ENCODE peak calls at places on chromosomes 3 and 15, in nine cellular contexts. One of them, this sample, is unnamed.

GRCh38 chr3:147405552-147406254 is 640 bp downstream of the ZIC4 start:
- DNase-seq in astrocyte of the cerebellum: no peak
- DNase-seq in ovary: no peak
- DNase-seq in brain pericyte: no peak
- DNase-seq in DMS 273 treated with DMSO at 0.1 percent for 48 hours: no peak
- DNase-seq in HS-5: no peak
- DNase-seq in tibial artery: no peak
- DNase-seq in hepatocyte: no peak
- DNase-seq in thoracic aorta: no peak
- DNase-seq in this sample: no peak

GRCh38 chr3:153052096-153052460 is 109.9 kb upstream of the RAP2B start:
- DNase-seq in astrocyte of the cerebellum: peak
- DNase-seq in ovary: no peak
- DNase-seq in brain pericyte: no peak
- DNase-seq in DMS 273 treated with DMSO at 0.1 percent for 48 hours: no peak
- DNase-seq in HS-5: peak
- DNase-seq in tibial artery: no peak
- DNase-seq in hepatocyte: peak
- DNase-seq in thoracic aorta: no peak
- DNase-seq in this sample: no peak

GRCh38 chr15:45891766-45892165 is 256.9 kb downstream of the SQOR start:
- DNase-seq in astrocyte of the cerebellum: no peak
- DNase-seq in ovary: no peak
- DNase-seq in brain pericyte: no peak
- DNase-seq in DMS 273 treated with DMSO at 0.1 percent for 48 hours: no peak
- DNase-seq in HS-5: no peak
- DNase-seq in tibial artery: peak
- DNase-seq in hepatocyte: peak
- DNase-seq in thoracic aorta: peak
- DNase-seq in this sample: no peak

GRCh38 chr15:45221967-45222366 is 30.1 kb upstream of the SLC28A2 start:
- DNase-seq in astrocyte of the cerebellum: no peak
- DNase-seq in ovary: no peak
- DNase-seq in brain pericyte: no peak
- DNase-seq in DMS 273 treated with DMSO at 0.1 percent for 48 hours: no peak
- DNase-seq in HS-5: no peak
- DNase-seq in tibial artery: no peak
- DNase-seq in hepatocyte: no peak
- DNase-seq in thoracic aorta: no peak
- DNase-seq in this sample: no peak

GRCh38 chr3:48411606-48412374 is 18.1 kb downstream of the PLXNB1 start:
- DNase-seq in astrocyte of the cerebellum: no peak
- DNase-seq in ovary: no peak
- DNase-seq in brain pericyte: no peak
- DNase-seq in DMS 273 treated with DMSO at 0.1 percent for 48 hours: no peak
- DNase-seq in HS-5: no peak
- DNase-seq in tibial artery: peak
- DNase-seq in hepatocyte: no peak
- DNase-seq in thoracic aorta: no peak
- DNase-seq in this sample: no peak

GRCh38 chr3:57009367-57009766 is 51.1 kb upstream of the SPATA12 start:
- DNase-seq in astrocyte of the cerebellum: no peak
- DNase-seq in ovary: no peak
- DNase-seq in brain pericyte: no peak
- DNase-seq in DMS 273 treated with DMSO at 0.1 percent for 48 hours: no peak
- DNase-seq in HS-5: no peak
- DNase-seq in tibial artery: no peak
- DNase-seq in hepatocyte: no peak
- DNase-seq in thoracic aorta: no peak
- DNase-seq in this sample: no peak

GRCh38 chr15:64191971-64192830 is 29.4 kb upstream of the PPIB start:
- DNase-seq in astrocyte of the cerebellum: no peak
- DNase-seq in ovary: no peak
- DNase-seq in brain pericyte: no peak
- DNase-seq in DMS 273 treated with DMSO at 0.1 percent for 48 hours: no peak
- DNase-seq in HS-5: no peak
- DNase-seq in tibial artery: no peak
- DNase-seq in hepatocyte: no peak
- DNase-seq in thoracic aorta: no peak
- DNase-seq in this sample: no peak

GRCh38 chr15:63277893-63278505 is 594 bp downstream of the APH1B start:
- DNase-seq in astrocyte of the cerebellum: no peak
- DNase-seq in ovary: peak
- DNase-seq in brain pericyte: no peak
- DNase-seq in DMS 273 treated with DMSO at 0.1 percent for 48 hours: no peak
- DNase-seq in HS-5: no peak
- DNase-seq in tibial artery: no peak
- DNase-seq in hepatocyte: peak
- DNase-seq in thoracic aorta: no peak
- DNase-seq in this sample: no peak

GRCh38 chr15:90915808-90916440 is 12.8 kb downstream of the MAN2A2 start:
- DNase-seq in astrocyte of the cerebellum: no peak
- DNase-seq in ovary: peak
- DNase-seq in brain pericyte: no peak
- DNase-seq in DMS 273 treated with DMSO at 0.1 percent for 48 hours: no peak
- DNase-seq in HS-5: no peak
- DNase-seq in tibial artery: peak
- DNase-seq in hepatocyte: no peak
- DNase-seq in thoracic aorta: no peak
- DNase-seq in this sample: no peak

GRCh38 chr15:31079519-31079918 is 22.0 kb downstream of the TRPM1 start:
- DNase-seq in astrocyte of the cerebellum: no peak
- DNase-seq in ovary: no peak
- DNase-seq in brain pericyte: no peak
- DNase-seq in DMS 273 treated with DMSO at 0.1 percent for 48 hours: no peak
- DNase-seq in HS-5: peak
- DNase-seq in tibial artery: no peak
- DNase-seq in hepatocyte: no peak
- DNase-seq in thoracic aorta: no peak
- DNase-seq in this sample: no peak

GRCh38 chr3:3744826-3745225 is 54.4 kb upstream of the LRRN1 start:
- DNase-seq in astrocyte of the cerebellum: no peak
- DNase-seq in ovary: no peak
- DNase-seq in brain pericyte: no peak
- DNase-seq in DMS 273 treated with DMSO at 0.1 percent for 48 hours: no peak
- DNase-seq in HS-5: no peak
- DNase-seq in tibial artery: no peak
- DNase-seq in hepatocyte: no peak
- DNase-seq in thoracic aorta: no peak
- DNase-seq in this sample: no peak

GRCh38 chr3:123290107-123290930 is 88.6 kb downstream of the SEC22A start:
- DNase-seq in astrocyte of the cerebellum: no peak
- DNase-seq in ovary: no peak
- DNase-seq in brain pericyte: no peak
- DNase-seq in DMS 273 treated with DMSO at 0.1 percent for 48 hours: no peak
- DNase-seq in HS-5: no peak
- DNase-seq in tibial artery: no peak
- DNase-seq in hepatocyte: no peak
- DNase-seq in thoracic aorta: no peak
- DNase-seq in this sample: no peak

GRCh38 chr3:129592362-129593150 is 13.9 kb downstream of the PLXND1 start:
- DNase-seq in astrocyte of the cerebellum: no peak
- DNase-seq in ovary: peak
- DNase-seq in brain pericyte: no peak
- DNase-seq in DMS 273 treated with DMSO at 0.1 percent for 48 hours: no peak
- DNase-seq in HS-5: no peak
- DNase-seq in tibial artery: peak
- DNase-seq in hepatocyte: peak
- DNase-seq in thoracic aorta: no peak
- DNase-seq in this sample: no peak

GRCh38 chr3:160169139-160169830 is 55.9 kb upstream of the C3orf80 start:
- DNase-seq in astrocyte of the cerebellum: peak
- DNase-seq in ovary: no peak
- DNase-seq in brain pericyte: peak
- DNase-seq in DMS 273 treated with DMSO at 0.1 percent for 48 hours: no peak
- DNase-seq in HS-5: peak
- DNase-seq in tibial artery: no peak
- DNase-seq in hepatocyte: no peak
- DNase-seq in thoracic aorta: no peak
- DNase-seq in this sample: no peak

GRCh38 chr3:52787672-52788625 is 6.6 kb upstream of the ITIH3 start:
- DNase-seq in astrocyte of the cerebellum: no peak
- DNase-seq in ovary: no peak
- DNase-seq in brain pericyte: no peak
- DNase-seq in DMS 273 treated with DMSO at 0.1 percent for 48 hours: no peak
- DNase-seq in HS-5: no peak
- DNase-seq in tibial artery: peak
- DNase-seq in hepatocyte: no peak
- DNase-seq in thoracic aorta: no peak
- DNase-seq in this sample: no peak

GRCh38 chr3:67297715-67298475 is 299.8 kb downstream of the KBTBD8 start:
- DNase-seq in astrocyte of the cerebellum: no peak
- DNase-seq in ovary: no peak
- DNase-seq in brain pericyte: no peak
- DNase-seq in DMS 273 treated with DMSO at 0.1 percent for 48 hours: no peak
- DNase-seq in HS-5: no peak
- DNase-seq in tibial artery: no peak
- DNase-seq in hepatocyte: no peak
- DNase-seq in thoracic aorta: no peak
- DNase-seq in this sample: no peak

GRCh38 chr15:62795171-62795570 is 247.4 kb upstream of the TPM1 start:
- DNase-seq in astrocyte of the cerebellum: no peak
- DNase-seq in ovary: no peak
- DNase-seq in brain pericyte: no peak
- DNase-seq in DMS 273 treated with DMSO at 0.1 percent for 48 hours: no peak
- DNase-seq in HS-5: no peak
- DNase-seq in tibial artery: no peak
- DNase-seq in hepatocyte: no peak
- DNase-seq in thoracic aorta: no peak
- DNase-seq in this sample: no peak

This sample was measured in NCI-H1048.